ENCODE peak calls at places on chromosome 7, in six cellular contexts. One of them, this sample, is unnamed.

GRCh38 chr7:142833174-142834027 is 21.5 kb upstream of the EPHB6 start:
- DNase-seq in foreskin fibroblast: no peak
- DNase-seq in lower leg skin: no peak
- DNase-seq in BJ: no peak
- DNase-seq in retinal pigment epithelial cell: no peak
- DNase-seq in tibial nerve: no peak
- DNase-seq in this sample: no peak

GRCh38 chr7:158595068-158595467 is 7.4 kb upstream of the PTPRN2 start:
- DNase-seq in lower leg skin: peak; percentile 37
- DNase-seq in BJ: no peak
- DNase-seq in retinal pigment epithelial cell: no peak
- DNase-seq in tibial nerve: no peak
- DNase-seq in foreskin fibroblast: no peak
- DNase-seq in this sample: peak; percentile 28

GRCh38 chr7:3559178-3559765 is 258.2 kb downstream of the SDK1 start:
- DNase-seq in BJ: no peak
- DNase-seq in tibial nerve: peak; percentile 75
- DNase-seq in retinal pigment epithelial cell: peak; percentile 66
- DNase-seq in lower leg skin: no peak
- DNase-seq in foreskin fibroblast: peak; percentile 95
- DNase-seq in this sample: peak; percentile 80

GRCh38 chr7:13017881-13018280 is 330.4 kb downstream of the ARL4A start:
- DNase-seq in lower leg skin: no peak
- DNase-seq in foreskin fibroblast: no peak
- DNase-seq in retinal pigment epithelial cell: no peak
- DNase-seq in tibial nerve: no peak
- DNase-seq in BJ: no peak
- DNase-seq in this sample: no peak

GRCh38 chr7:155652156-155653124 is 8.0 kb downstream of the RBM33 start:
- DNase-seq in tibial nerve: no peak
- DNase-seq in lower leg skin: no peak
- DNase-seq in retinal pigment epithelial cell: no peak
- DNase-seq in foreskin fibroblast: peak; percentile 60
- DNase-seq in BJ: no peak
- DNase-seq in this sample: peak; percentile 16

GRCh38 chr7:87218941-87219544 is 489 bp downstream of the TMEM243 start:
- DNase-seq in BJ: no peak
- DNase-seq in retinal pigment epithelial cell: no peak
- DNase-seq in foreskin fibroblast: peak; percentile 76
- DNase-seq in lower leg skin: peak; percentile 92
- DNase-seq in tibial nerve: peak; percentile 57
- DNase-seq in this sample: peak; percentile 56

GRCh38 chr7:70063796-70064423 is 465.6 kb downstream of the AUTS2 start:
- DNase-seq in tibial nerve: no peak
- DNase-seq in lower leg skin: no peak
- DNase-seq in BJ: no peak
- DNase-seq in foreskin fibroblast: no peak
- DNase-seq in retinal pigment epithelial cell: no peak
- DNase-seq in this sample: no peak

GRCh38 chr7:45192546-45193177 is 35.1 kb downstream of the RAMP3 start:
- DNase-seq in foreskin fibroblast: no peak
- DNase-seq in retinal pigment epithelial cell: no peak
- DNase-seq in lower leg skin: no peak
- DNase-seq in tibial nerve: no peak
- DNase-seq in BJ: no peak
- DNase-seq in this sample: no peak

GRCh38 chr7:84251183-84251845 is 56.7 kb upstream of the SEMA3A start:
- DNase-seq in tibial nerve: no peak
- DNase-seq in BJ: no peak
- DNase-seq in lower leg skin: no peak
- DNase-seq in foreskin fibroblast: peak; percentile 62
- DNase-seq in retinal pigment epithelial cell: peak; percentile 93
- DNase-seq in this sample: peak; percentile 87

GRCh38 chr7:27198871-27199801 is 755 bp downstream of the HOXA13 start:
- DNase-seq in lower leg skin: peak; percentile 87
- DNase-seq in retinal pigment epithelial cell: no peak
- DNase-seq in foreskin fibroblast: peak; percentile 69
- DNase-seq in tibial nerve: no peak
- DNase-seq in BJ: no peak
- DNase-seq in this sample: no peak

GRCh38 chr7:151449990-151450389 is 10.0 kb upstream of the CRYGN start:
- DNase-seq in lower leg skin: peak; percentile 58
- DNase-seq in retinal pigment epithelial cell: no peak
- DNase-seq in BJ: no peak
- DNase-seq in foreskin fibroblast: no peak
- DNase-seq in tibial nerve: no peak
- DNase-seq in this sample: no peak

GRCh38 chr7:128188396-128189230 is 52.5 kb upstream of the LEP start:
- DNase-seq in lower leg skin: peak; percentile 48
- DNase-seq in retinal pigment epithelial cell: no peak
- DNase-seq in BJ: no peak
- DNase-seq in foreskin fibroblast: no peak
- DNase-seq in tibial nerve: no peak
- DNase-seq in this sample: no peak

GRCh38 chr7:132865766-132866531 is 215.9 kb downstream of the CHCHD3 start:
- DNase-seq in BJ: peak; percentile 76
- DNase-seq in tibial nerve: no peak
- DNase-seq in lower leg skin: no peak
- DNase-seq in retinal pigment epithelial cell: peak; percentile 11
- DNase-seq in foreskin fibroblast: peak; percentile 97
- DNase-seq in this sample: no peak

GRCh38 chr7:88480266-88480665 is 173.6 kb upstream of the STEAP4 start:
- DNase-seq in BJ: no peak
- DNase-seq in foreskin fibroblast: no peak
- DNase-seq in retinal pigment epithelial cell: no peak
- DNase-seq in tibial nerve: no peak
- DNase-seq in lower leg skin: no peak
- DNase-seq in this sample: no peak

GRCh38 chr7:137546009-137546408 is 202.5 kb upstream of the PTN start:
- DNase-seq in tibial nerve: no peak
- DNase-seq in lower leg skin: no peak
- DNase-seq in foreskin fibroblast: no peak
- DNase-seq in BJ: no peak
- DNase-seq in retinal pigment epithelial cell: no peak
- DNase-seq in this sample: no peak

GRCh38 chr7:44463169-44463808 is 27.2 kb downstream of the NUDCD3 start:
- DNase-seq in lower leg skin: no peak
- DNase-seq in foreskin fibroblast: peak; percentile 29
- DNase-seq in tibial nerve: no peak
- DNase-seq in BJ: no peak
- DNase-seq in retinal pigment epithelial cell: no peak
- DNase-seq in this sample: peak; percentile 39

GRCh38 chr7:50560865-50561351 is 4.3 kb downstream of the DDC start:
- DNase-seq in foreskin fibroblast: no peak
- DNase-seq in BJ: no peak
- DNase-seq in lower leg skin: no peak
- DNase-seq in retinal pigment epithelial cell: no peak
- DNase-seq in tibial nerve: no peak
- DNase-seq in this sample: no peak
- TF ChIP-seq CTCF in foreskin fibroblast: no peak
- TF ChIP-seq CTCF in BJ: no peak
- TF ChIP-seq CTCF in lower leg skin: no peak
- TF ChIP-seq CTCF in retinal pigment epithelial cell: no peak
- TF ChIP-seq CTCF in tibial nerve: no peak
- TF ChIP-seq CTCF in this sample: no peak

GRCh38 chr7:39645482-39646407 is 22.4 kb downstream of the RALA start:
- DNase-seq in retinal pigment epithelial cell: no peak
- DNase-seq in BJ: no peak
- DNase-seq in lower leg skin: no peak
- DNase-seq in tibial nerve: no peak
- DNase-seq in foreskin fibroblast: no peak
- DNase-seq in this sample: peak; percentile 64

GRCh38 chr7:39647816-39648215 is 24.4 kb downstream of the RALA start:
- DNase-seq in foreskin fibroblast: no peak
- DNase-seq in BJ: no peak
- DNase-seq in tibial nerve: no peak
- DNase-seq in lower leg skin: no peak
- DNase-seq in retinal pigment epithelial cell: no peak
- DNase-seq in this sample: no peak

GRCh38 chr7:39650676-39651075 is 27.3 kb downstream of the RALA start:
- DNase-seq in lower leg skin: peak; percentile 86
- DNase-seq in BJ: no peak
- DNase-seq in tibial nerve: peak; percentile 15
- DNase-seq in retinal pigment epithelial cell: no peak
- DNase-seq in foreskin fibroblast: peak; percentile 86
- DNase-seq in this sample: peak; percentile 94

GRCh38 chr7:39656415-39656814 is 33.0 kb downstream of the RALA start:
- DNase-seq in BJ: no peak
- DNase-seq in tibial nerve: no peak
- DNase-seq in foreskin fibroblast: no peak
- DNase-seq in lower leg skin: no peak
- DNase-seq in retinal pigment epithelial cell: no peak
- DNase-seq in this sample: no peak

DNA sequence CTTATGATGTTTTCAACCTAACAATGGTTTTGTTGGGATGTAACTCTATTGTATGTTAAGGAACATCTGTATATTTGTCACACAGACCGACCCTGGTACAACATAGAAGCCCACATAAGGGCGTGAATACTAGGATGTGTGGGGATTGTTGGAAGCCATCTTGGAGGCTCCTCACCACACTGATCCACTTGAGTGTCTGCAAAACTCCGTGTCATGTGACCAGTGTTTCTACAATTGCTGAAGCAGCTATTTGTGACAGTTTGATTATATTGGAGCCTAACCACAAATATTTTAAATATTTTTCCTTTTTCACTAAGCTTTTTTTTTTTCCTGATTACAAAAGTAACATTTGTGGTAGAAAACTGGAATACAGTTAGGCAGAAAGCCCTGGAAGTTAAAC is 27.9 kb downstream of the RALA start:
- DNase-seq in BJ: no peak
- DNase-seq in lower leg skin: no peak
- DNase-seq in retinal pigment epithelial cell: no peak
- DNase-seq in tibial nerve: no peak
- DNase-seq in foreskin fibroblast: no peak
- DNase-seq in this sample: peak; percentile 81
- H3K4me3 ChIP-seq in BJ: no peak overlapping the region
- H3K4me3 ChIP-seq in lower leg skin: no peak overlapping the region
- H3K4me3 ChIP-seq in retinal pigment epithelial cell: no peak overlapping the region
- H3K4me3 ChIP-seq in tibial nerve: no peak overlapping the region
- H3K4me3 ChIP-seq in foreskin fibroblast: no peak overlapping the region
- H3K4me3 ChIP-seq in this sample: no peak overlapping the region

GRCh38 chr7:55066938-55067337 is 48.1 kb downstream of the EGFR start:
- DNase-seq in tibial nerve: no peak
- DNase-seq in lower leg skin: no peak
- DNase-seq in retinal pigment epithelial cell: no peak
- DNase-seq in foreskin fibroblast: no peak
- DNase-seq in BJ: no peak
- DNase-seq in this sample: no peak

GRCh38 chr7:55063633-55064032 is 44.8 kb downstream of the EGFR start:
- DNase-seq in lower leg skin: no peak
- DNase-seq in BJ: no peak
- DNase-seq in foreskin fibroblast: peak; percentile 64
- DNase-seq in retinal pigment epithelial cell: no peak
- DNase-seq in tibial nerve: no peak
- DNase-seq in this sample: no peak

GRCh38 chr7:55065079-55065478 is 46.3 kb downstream of the EGFR start:
- DNase-seq in retinal pigment epithelial cell: no peak
- DNase-seq in BJ: peak; percentile 85
- DNase-seq in lower leg skin: no peak
- DNase-seq in foreskin fibroblast: peak; percentile 98
- DNase-seq in tibial nerve: no peak
- DNase-seq in this sample: peak; percentile 99

GRCh38 chr7:55066479-55066878 is 47.7 kb downstream of the EGFR start:
- DNase-seq in lower leg skin: no peak
- DNase-seq in retinal pigment epithelial cell: no peak
- DNase-seq in BJ: no peak
- DNase-seq in foreskin fibroblast: no peak
- DNase-seq in tibial nerve: no peak
- DNase-seq in this sample: no peak

GRCh38 chr7:55065511-55066229 is 46.9 kb downstream of the EGFR start:
- DNase-seq in lower leg skin: no peak
- DNase-seq in retinal pigment epithelial cell: no peak
- DNase-seq in BJ: no peak
- DNase-seq in tibial nerve: no peak
- DNase-seq in foreskin fibroblast: peak; percentile 91
- DNase-seq in this sample: peak; percentile 93
- TF ChIP-seq CTCF in lower leg skin: no peak
- TF ChIP-seq CTCF in retinal pigment epithelial cell: peak; percentile 18
- TF ChIP-seq CTCF in BJ: peak; percentile 17
- TF ChIP-seq CTCF in tibial nerve: no peak
- TF ChIP-seq CTCF in foreskin fibroblast: peak; percentile 11
- TF ChIP-seq CTCF in this sample: peak; percentile 26

GRCh38 chr7:25854059-25854458 is 297.9 kb upstream of the NFE2L3 start:
- DNase-seq in lower leg skin: no peak
- DNase-seq in tibial nerve: no peak
- DNase-seq in BJ: no peak
- DNase-seq in retinal pigment epithelial cell: no peak
- DNase-seq in foreskin fibroblast: no peak
- DNase-seq in this sample: no peak
- H3K4me3 ChIP-seq in lower leg skin: no peak overlapping the region
- H3K4me3 ChIP-seq in tibial nerve: no peak overlapping the region
- H3K4me3 ChIP-seq in BJ: no peak overlapping the region
- H3K4me3 ChIP-seq in retinal pigment epithelial cell: no peak overlapping the region
- H3K4me3 ChIP-seq in foreskin fibroblast: no peak overlapping the region
- H3K4me3 ChIP-seq in this sample: no peak overlapping the region

This sample was measured in fibroblast of the aortic adventitia.